ENCODE peak calls at places on chromosome 12, in eight cellular contexts. Z is upper lobe of right lung, O is frontal cortex, J is Calu3, Q is HTR-8/SVneo, M is IMR-90, N is T47D, A is glutamatergic neuron. L is an unnamed sample.

GRCh38 chr12:126480396-126480795 is 1415.2 kb downstream of the AACS start:
- DNase-seq in Z (no peak), O (no peak), J (no peak), Q (no peak), M (no peak), N (no peak), A (no peak), L (no peak)

GRCh38 chr12:113724703-113725556 is 241.2 kb downstream of the RBM19 start:
- DNase-seq in Z (no peak), O (no peak), J (no peak), Q (no peak), M (no peak), N (no peak), A (no peak), L (no peak)

GRCh38 chr12:26978801-26979200 is 35.4 kb downstream of the TM7SF3 start:
- DNase-seq in Z (no peak), O (peak), J (no peak), Q (no peak), M (no peak), N (no peak), A (no peak), L (no peak)

GRCh38 chr12:4293942-4294505 is 20.5 kb downstream of the CCND2 start:
- DNase-seq in Z (no peak), O (no peak), J (no peak), Q (no peak), M (no peak), N (no peak), A (no peak), L (no peak)

GRCh38 chr12:118145798-118146156 is 9.9 kb downstream of the PEBP1 start:
- DNase-seq in Z (no peak), O (no peak), J (no peak), Q (no peak), M (no peak), N (no peak), A (no peak), L (no peak)

GRCh38 chr12:104453133-104453532 is 3.6 kb upstream of the CHST11 start:
- DNase-seq in Z (no peak), O (no peak), J (no peak), Q (no peak), M (no peak), N (no peak), A (no peak), L (no peak)

GRCh38 chr12:24470050-24470449 is 478.9 kb downstream of the BCAT1 start:
- DNase-seq in Z (no peak), O (no peak), J (no peak), Q (no peak), M (peak), N (no peak), A (no peak), L (no peak)

GRCh38 chr12:32765906-32766305 is 10.2 kb upstream of the YARS2 start:
- DNase-seq in Z (no peak), O (no peak), J (no peak), Q (no peak), M (no peak), N (no peak), A (no peak), L (no peak)

GRCh38 chr12:115636546-115636945 is 640.9 kb downstream of the MED13L start:
- DNase-seq in Z (no peak), O (no peak), J (no peak), Q (no peak), M (no peak), N (no peak), A (no peak), L (no peak)

GRCh38 chr12:131948166-131948712 is 1.5 kb upstream of the EP400 start:
- DNase-seq in Z (no peak), O (no peak), J (no peak), Q (no peak), M (no peak), N (no peak), A (no peak), L (no peak)

GRCh38 chr12:103499571-103499970 is 3.8 kb upstream of the C12orf42 start:
- DNase-seq in Z (no peak), O (no peak), J (no peak), Q (no peak), M (no peak), N (no peak), A (no peak), L (peak)

GRCh38 chr12:123767613-123768012 is 5.5 kb downstream of the DNAH10 start:
- DNase-seq in Z (no peak), O (no peak), J (no peak), Q (no peak), M (no peak), N (no peak), A (no peak), L (no peak)

GRCh38 chr12:52993558-52993869 is 12.7 kb upstream of the EIF4B start:
- DNase-seq in Z (no peak), O (no peak), J (no peak), Q (no peak), M (no peak), N (no peak), A (no peak), L (peak)